ENCODE peak calls at places on chromosome 22, in seven cellular contexts. H is ovary, Y is HAP-1, K is stomach, P is SJSA1, D is fibroblast of lung, W is kidney. G is an unnamed sample. For H3K4me1, the result is how much of the 10 kb centered on the place peaks cover.

GRCh38 chr22:40452730-40453487 is 82.5 kb downstream of the SGSM3 start:
- DNase-seq in H (no peak), Y (no peak), K (no peak), P (no peak), D (peak), W (no peak), G (no peak)

GRCh38 chr22:37907036-37907954 is 1.2 kb downstream of the MICALL1 start:
- DNase-seq in H (no peak), Y (no peak), K (no peak), P (no peak), D (no peak), W (peak), G (no peak)

GRCh38 chr22:50542416-50542927 is 3.2 kb upstream of the KLHDC7B start:
- DNase-seq in H (no peak), Y (no peak), K (no peak), P (no peak), D (no peak), W (no peak), G (no peak)

GRCh38 chr22:24471570-24471969 is 23.6 kb upstream of the UPB1 start:
- DNase-seq in H (peak), Y (no peak), K (no peak), P (no peak), D (peak), W (peak), G (no peak)

GRCh38 chr22:38110008-38110862 is at the start of gene BAIAP2L2:
- DNase-seq in H (no peak), Y (no peak), K (peak), P (no peak), D (no peak), W (peak), G (peak)

GRCh38 chr22:24706732-24707476 is 67.6 kb downstream of the PIWIL3 start:
- DNase-seq in H (no peak), Y (no peak), K (no peak), P (no peak), D (no peak), W (no peak), G (no peak)

GRCh38 chr22:49507607-49508292 is 319.9 kb downstream of the BRD1 start:
- DNase-seq in H (no peak), Y (no peak), K (peak), P (no peak), D (no peak), W (no peak), G (no peak)

GRCh38 chr22:25702571-25703167 is 39.3 kb upstream of the MYO18B start:
- DNase-seq in H (no peak), Y (no peak), K (no peak), P (no peak), D (no peak), W (no peak), G (no peak)

GRCh38 chr22:44192098-44192810 is 11.5 kb downstream of the PARVG start:
- DNase-seq in H (peak), Y (no peak), K (no peak), P (peak), D (no peak), W (peak), G (no peak)

GRCh38 chr22:40498454-40499186 is 128.2 kb downstream of the SGSM3 start:
- DNase-seq in H (no peak), Y (no peak), K (no peak), P (peak), D (peak), W (no peak), G (peak)

GRCh38 chr22:38086942-38087341 is 3.0 kb upstream of the SLC16A8 start:
- DNase-seq in H (no peak), Y (no peak), K (no peak), P (no peak), D (no peak), W (peak), G (no peak)

GRCh38 chr22:42261266-42261665 is 9.2 kb downstream of the TCF20 start:
- DNase-seq in H (no peak), Y (no peak), K (no peak), P (no peak), D (peak), W (no peak), G (no peak)

GRCh38 chr22:19957445-19957844 is 15.8 kb upstream of the TXNRD2 start:
- DNase-seq in H (no peak), Y (no peak), K (no peak), P (no peak), D (no peak), W (peak), G (no peak)

GRCh38 chr22:19959587-19960490 is 18.2 kb upstream of the TXNRD2 start:
- DNase-seq in H (no peak), Y (no peak), K (no peak), P (no peak), D (no peak), W (peak), G (no peak)

GRCh38 chr22:19960491-19961200 is 19.0 kb upstream of the TXNRD2 start:
- DNase-seq in H (no peak), Y (no peak), K (no peak), P (no peak), D (no peak), W (peak), G (no peak)

GRCh38 chr22:19959043-19959586 is 17.5 kb upstream of the TXNRD2 start:
- DNase-seq in H (peak), Y (peak), K (peak), P (no peak), D (peak), W (peak), G (no peak)

DNA sequence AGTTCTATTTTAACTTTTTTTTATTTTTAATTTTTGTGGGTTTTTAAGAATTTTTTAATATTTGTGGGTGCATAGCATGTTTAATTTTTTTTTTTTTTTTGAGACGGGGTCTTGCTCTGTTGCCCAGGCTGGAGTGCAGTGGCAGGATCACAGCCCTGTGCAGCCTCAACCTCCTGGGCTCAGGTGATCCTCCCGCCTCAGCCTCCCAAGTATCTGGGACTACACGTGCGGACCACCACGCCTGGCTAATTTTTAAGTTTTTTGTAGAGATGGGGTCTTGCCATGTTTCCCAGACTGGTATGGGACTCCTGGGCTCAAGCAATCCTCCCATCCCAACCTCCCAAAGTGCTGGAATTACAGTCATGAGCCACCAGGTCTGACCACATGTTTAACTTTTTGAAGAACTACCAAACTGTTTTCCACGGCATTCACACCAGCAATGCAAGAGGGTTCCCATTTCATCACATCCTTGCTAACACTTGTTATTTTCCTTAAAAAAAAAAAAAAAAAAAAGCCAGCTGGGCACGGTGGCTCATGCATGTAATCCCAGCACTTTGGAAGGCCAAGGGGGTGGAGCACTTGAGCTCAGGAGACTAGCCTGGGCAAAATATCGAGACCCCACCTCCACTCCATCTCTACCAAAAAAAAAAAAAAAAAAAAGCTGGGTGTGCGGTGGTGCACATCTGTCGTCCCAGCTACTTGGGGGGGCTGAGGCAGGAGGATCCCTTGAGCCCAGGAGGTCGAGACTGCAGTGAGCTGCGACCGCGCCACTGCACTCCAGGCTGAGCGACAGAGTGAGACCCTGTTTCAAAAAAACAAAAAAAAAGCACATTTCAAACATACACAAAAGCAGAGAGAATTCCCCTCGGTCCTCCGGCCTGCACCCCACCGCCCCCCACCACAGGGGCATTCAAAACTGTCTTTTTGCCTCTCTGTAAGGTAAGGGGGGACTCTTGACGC is 16.7 kb upstream of the TXNRD2 start:
- DNase-seq in H (no peak), Y (no peak), K (no peak), P (no peak), D (peak), W (peak), G (no peak)
- H3K4me3 ChIP-seq in H (no peak), Y (no peak), K (peak), P (no peak), D (peak), W (peak), G (no peak)

DNA sequence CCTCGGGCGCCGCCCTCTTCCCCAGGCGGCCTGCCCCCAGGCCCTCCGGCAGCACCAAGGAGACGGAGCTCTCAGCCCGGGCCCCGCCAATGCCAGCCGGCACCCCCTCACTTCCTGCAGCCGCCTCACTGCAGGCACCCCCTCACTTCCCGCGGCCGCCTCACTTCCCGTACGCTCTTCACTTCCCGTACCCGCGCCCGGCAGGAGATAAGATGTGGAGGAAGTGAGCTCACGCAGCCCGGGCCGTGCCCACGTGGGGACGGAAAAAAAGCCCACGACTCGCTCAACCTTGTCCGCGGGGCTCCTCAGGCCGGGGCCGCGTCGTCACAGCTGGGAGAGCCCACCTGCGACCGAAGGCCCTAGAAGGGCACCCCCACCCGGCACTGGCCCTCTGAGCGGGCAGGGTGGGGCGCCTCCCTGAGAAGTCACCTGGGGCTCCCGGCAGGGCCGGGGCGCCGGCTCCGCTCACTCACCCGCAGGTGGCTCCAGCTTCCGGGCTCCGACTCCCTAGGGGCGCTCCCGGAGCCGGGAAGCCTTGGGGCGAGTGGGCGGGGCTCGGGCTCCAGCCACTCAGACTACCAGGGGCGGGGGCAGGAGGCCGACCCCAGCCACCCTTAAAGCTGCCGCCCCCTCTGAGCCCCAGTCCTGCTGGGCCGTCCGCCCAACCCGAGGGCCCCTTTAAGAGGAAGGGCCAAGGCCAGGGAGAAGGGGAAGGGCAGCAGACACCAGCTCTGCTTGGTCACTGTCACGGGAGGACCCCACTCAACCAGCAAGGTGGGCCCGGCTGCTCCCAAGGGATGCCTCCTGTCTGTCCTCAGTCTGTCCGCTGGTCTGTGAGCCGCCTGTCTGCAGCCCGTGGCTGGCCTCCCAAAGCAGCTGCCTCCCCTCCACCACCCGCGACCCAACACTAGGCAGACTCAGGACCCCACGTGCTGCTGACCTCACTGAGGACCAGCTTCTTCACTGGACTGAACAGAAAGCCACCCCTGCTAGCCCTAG is 31.4 kb downstream of the PISD start:
- DNase-seq in H (peak), Y (peak), K (peak), P (peak), D (peak), W (peak), G (peak)
- H3K4me1 ChIP-seq in H (under half), Y (under half), K (half or more), P (under half), D (under half), W (half or more), G (under half)

DNA sequence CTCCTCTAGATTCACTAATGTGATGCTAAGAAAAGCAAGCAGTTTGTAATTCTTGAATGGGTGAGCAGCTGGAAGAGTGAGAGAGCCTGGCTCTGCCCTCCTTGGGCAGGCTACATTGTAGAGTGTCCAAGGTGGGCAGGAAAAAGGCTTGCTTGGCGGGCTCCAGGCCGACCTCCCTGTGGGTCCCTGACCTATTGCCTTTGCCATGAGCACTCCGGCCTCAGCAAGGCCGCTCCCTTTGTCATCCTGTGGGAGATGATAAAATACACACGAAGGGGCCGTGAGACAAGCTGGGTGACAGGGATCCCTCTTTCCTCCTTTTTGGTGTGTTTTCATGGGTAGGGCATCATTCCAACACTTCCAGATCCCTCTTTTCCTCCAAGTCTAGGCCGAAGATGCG is 41.8 kb downstream of the TIMP3 start:
- DNase-seq in H (no peak), Y (no peak), K (no peak), P (no peak), D (no peak), W (no peak), G (no peak)
- H3K4me3 ChIP-seq in H (no peak), Y (no peak), K (no peak), P (no peak), D (no peak), W (no peak), G (no peak)

DNA sequence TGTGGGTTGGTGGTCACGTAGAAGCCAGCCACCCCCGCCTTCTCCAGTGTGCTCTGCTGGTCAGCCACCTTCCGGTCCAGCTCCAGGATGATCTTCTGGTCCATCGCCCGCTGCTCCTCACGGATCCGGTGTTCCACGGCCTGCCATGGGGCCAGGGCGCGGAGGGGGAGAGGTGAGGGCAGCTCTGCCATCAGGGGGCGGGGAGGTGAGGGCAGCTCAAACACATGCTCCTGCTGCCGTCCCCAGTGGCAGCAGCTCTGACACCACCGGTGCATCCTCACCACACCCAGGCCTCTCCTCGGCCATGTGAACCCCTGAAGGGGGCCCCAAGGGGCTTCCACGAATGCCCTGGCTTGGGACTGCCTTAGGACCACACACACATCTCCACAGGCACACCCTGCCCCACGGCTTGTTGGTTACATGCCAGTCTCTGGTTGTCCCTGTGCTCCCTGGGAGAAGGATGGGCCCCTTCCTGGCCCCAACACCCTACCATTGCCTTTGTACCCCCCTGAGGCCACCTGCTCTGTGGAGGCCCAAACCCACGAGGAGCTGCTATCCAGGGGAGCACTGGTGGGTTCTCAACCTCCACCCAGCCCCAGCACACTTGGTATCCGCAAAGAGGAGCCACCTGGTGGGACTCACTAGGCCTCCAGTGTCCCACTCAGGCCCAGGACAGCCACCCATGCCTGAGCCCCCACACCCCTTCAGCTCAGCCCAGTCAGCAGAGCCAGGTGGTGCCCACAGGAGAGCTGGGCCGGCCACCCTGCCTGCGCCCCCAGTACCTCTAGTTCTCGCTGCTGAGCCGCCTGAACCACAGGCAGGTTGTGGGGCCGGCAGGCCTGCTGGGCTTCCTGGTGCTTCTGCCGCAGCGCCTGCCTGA is 4.3 kb downstream of the DGCR6L start:
- DNase-seq in H (peak), Y (no peak), K (peak), P (peak), D (no peak), W (peak), G (no peak)
- H3K4me1 ChIP-seq in H (under half), Y (under half), K (under half), P (under half), D (under half), W (under half), G (under half)

GRCh38 chr22:45608763-45609180 is 62.9 kb upstream of the ATXN10 start:
- DNase-seq in H (no peak), Y (no peak), K (no peak), P (peak), D (peak), W (peak), G (peak)

GRCh38 chr22:45612940-45613339 is 58.7 kb upstream of the ATXN10 start:
- DNase-seq in H (no peak), Y (no peak), K (no peak), P (no peak), D (peak), W (peak), G (no peak)

GRCh38 chr22:45615364-45615763 is 56.3 kb upstream of the ATXN10 start:
- DNase-seq in H (no peak), Y (no peak), K (no peak), P (no peak), D (no peak), W (peak), G (no peak)

GRCh38 chr22:45616432-45616831 is 55.2 kb upstream of the ATXN10 start:
- DNase-seq in H (no peak), Y (no peak), K (no peak), P (no peak), D (no peak), W (no peak), G (no peak)

GRCh38 chr22:45612451-45612901 is 59.2 kb upstream of the ATXN10 start:
- DNase-seq in H (peak), Y (no peak), K (no peak), P (peak), D (peak), W (peak), G (no peak)
- H3K4me3 ChIP-seq in H (no peak), Y (no peak), K (no peak), P (peak), D (no peak), W (peak), G (no peak)

DNA sequence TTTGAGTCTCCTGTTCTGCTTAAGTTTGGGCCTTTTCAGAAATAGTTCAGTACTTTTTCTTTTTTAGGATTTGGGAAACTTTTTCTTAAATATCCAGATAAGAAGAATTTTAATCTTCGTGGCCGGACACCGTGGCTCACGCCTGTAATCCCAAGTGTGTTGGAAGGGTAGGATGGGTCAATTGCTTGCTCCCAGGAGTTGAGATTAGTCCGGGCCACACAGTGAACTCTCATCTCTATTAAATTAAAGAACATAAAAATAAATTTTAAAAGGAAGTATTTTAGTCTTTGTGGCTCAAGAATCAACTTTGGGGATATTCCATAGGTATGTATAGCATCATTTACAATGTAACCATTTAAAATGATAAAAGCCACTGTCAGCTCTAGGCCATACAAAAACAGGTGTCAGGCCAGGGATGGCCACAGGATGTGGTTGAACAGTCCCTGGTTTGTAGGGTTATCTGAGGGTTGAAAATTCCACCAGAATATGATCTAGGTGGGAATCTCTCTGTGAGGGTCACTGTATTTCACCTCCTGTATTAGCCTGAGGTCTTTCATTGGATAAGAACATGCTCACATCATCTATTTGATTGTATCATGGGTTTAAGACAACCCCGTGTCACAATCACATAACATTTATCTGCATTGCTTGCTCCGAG is 115.6 kb downstream of the GGTLC2 start:
- DNase-seq in H (no peak), Y (no peak), K (no peak), P (no peak), D (no peak), W (no peak), G (no peak)
- H3K4me1 ChIP-seq in H (under half), Y (under half), K (under half), P (under half), D (under half), W (under half), G (under half)

G was measured in A549.